ENCODE peak calls at places on chromosomes 12 and 14, in five cellular contexts. R is left colon, O is HFF-Myc, D is Calu3, H is tibial artery. N is an unnamed sample.
A peak's percentile ranks its signal among the peaks of the same experiment; 100 is the strongest.

GRCh38 chr14:38528582-38528981 is 272.7 kb upstream of the CLEC14A start:
- DNase-seq in R (no peak), O (no peak), D (no peak), H (no peak), N (no peak)

GRCh38 chr14:34029921-34030334 is 79.1 kb upstream of the EGLN3 start:
- DNase-seq in R (peak; percentile 24), O (peak; percentile 84), D (no peak), H (no peak), N (no peak)

GRCh38 chr12:102730996-102731395 is 186.0 kb downstream of the PAH start:
- DNase-seq in R (no peak), O (no peak), D (no peak), H (no peak), N (no peak)

GRCh38 chr12:34286934-34287333 is 264.6 kb downstream of the ALG10 start:
- DNase-seq in R (no peak), O (no peak), D (no peak), H (no peak), N (no peak)

GRCh38 chr12:47066278-47067048 is 13.0 kb upstream of the PCED1B start:
- DNase-seq in R (no peak), O (no peak), D (no peak), H (no peak), N (no peak)

GRCh38 chr14:72788255-72788654 is 105.6 kb downstream of the DPF3 start:
- DNase-seq in R (no peak), O (no peak), D (no peak), H (no peak), N (no peak)

GRCh38 chr12:26143291-26143690 is 18.5 kb upstream of the BHLHE41 start:
- DNase-seq in R (no peak), O (no peak), D (no peak), H (no peak), N (no peak)

GRCh38 chr12:108814462-108815211 is 42.7 kb downstream of the SSH1 start:
- DNase-seq in R (no peak), O (no peak), D (no peak), H (peak; percentile 54), N (no peak)

GRCh38 chr14:89242871-89243270 is 174.2 kb downstream of the FOXN3 start:
- DNase-seq in R (no peak), O (no peak), D (no peak), H (no peak), N (no peak)

GRCh38 chr12:26704684-26705475 is 128.1 kb downstream of the ITPR2 start:
- DNase-seq in R (no peak), O (no peak), D (no peak), H (no peak), N (no peak)

GRCh38 chr14:66483322-66483721 is 2.8 kb upstream of the CCDC196 start:
- DNase-seq in R (no peak), O (no peak), D (no peak), H (no peak), N (no peak)

GRCh38 chr12:6810758-6811157 is 10.9 kb upstream of the GPR162 start:
- DNase-seq in R (no peak), O (no peak), D (no peak), H (no peak), N (no peak)

GRCh38 chr12:109218996-109219395 is 90.1 kb downstream of the FOXN4 start:
- DNase-seq in R (no peak), O (no peak), D (no peak), H (no peak), N (no peak)

N was measured in stimulated activated naive CD4-positive, alpha-beta T cell.